ENCODE peak calls at places on chromosomes 5 and 9, in six cellular contexts. W, V, O, U, G and Q are unnamed samples.

GRCh38 chr9:100449420-100449819 is 22.5 kb downstream of the MSANTD3 start:
- DNase-seq in W (no peak), V (no peak), O (no peak), U (no peak), G (no peak), Q (no peak)

GRCh38 chr9:124377551-124377950 is 37.7 kb downstream of the PSMB7 start:
- DNase-seq in W (no peak), V (no peak), O (no peak), U (no peak), G (no peak), Q (no peak)

GRCh38 chr9:1514241-1514640 is 464.1 kb downstream of the DMRT2 start:
- DNase-seq in W (no peak), V (no peak), O (no peak), U (no peak), G (no peak), Q (no peak)

GRCh38 chr9:81536242-81537025 is 152.9 kb downstream of the TLE1 start:
- DNase-seq in W (no peak), V (no peak), O (no peak), U (no peak), G (no peak), Q (no peak)

GRCh38 chr9:92133949-92134604 is 18.9 kb upstream of the SPTLC1 start:
- DNase-seq in W (peak; percentile 82), V (peak; percentile 80), O (peak; percentile 90), U (peak; percentile 74), G (peak; percentile 92), Q (peak; percentile 77)

GRCh38 chr9:117487555-117488175 is 72.8 kb upstream of the ASTN2 start:
- DNase-seq in W (peak; percentile 14), V (peak; percentile 64), O (peak; percentile 82), U (peak; percentile 59), G (peak; percentile 86), Q (peak; percentile 70)

GRCh38 chr9:135126480-135127187 is 39.2 kb downstream of the OLFM1 start:
- DNase-seq in W (no peak), V (no peak), O (no peak), U (peak; percentile 81), G (no peak), Q (no peak)

GRCh38 chr5:79236364-79236969 is 536 bp downstream of the JMY start:
- DNase-seq in W (no peak), V (no peak), O (peak; percentile 73), U (no peak), G (peak; percentile 83), Q (no peak)

GRCh38 chr5:62762503-62762902 is 183.9 kb downstream of the LRRC70 start:
- DNase-seq in W (no peak), V (no peak), O (no peak), U (no peak), G (no peak), Q (no peak)

GRCh38 chr5:74200560-74200959 is 440.0 kb downstream of the ENC1 start:
- DNase-seq in W (no peak), V (no peak), O (no peak), U (no peak), G (no peak), Q (no peak)

GRCh38 chr9:137369111-137369787 is 53.7 kb downstream of the EXD3 start:
- DNase-seq in W (no peak), V (no peak), O (peak; percentile 73), U (no peak), G (peak; percentile 61), Q (no peak)

GRCh38 chr5:116273458-116274242 is 188.8 kb downstream of the COMMD10 start:
- DNase-seq in W (no peak), V (no peak), O (no peak), U (no peak), G (no peak), Q (no peak)

GRCh38 chr5:76657091-76657490 is 33.9 kb upstream of the F2RL2 start:
- DNase-seq in W (no peak), V (no peak), O (no peak), U (no peak), G (no peak), Q (no peak)

GRCh38 chr5:150257424-150257823 is 32.1 kb downstream of the CAMK2A start:
- DNase-seq in W (no peak), V (no peak), O (no peak), U (no peak), G (no peak), Q (no peak)

GRCh38 chr5:150255659-150256415 is 33.7 kb downstream of the CAMK2A start:
- DNase-seq in W (no peak), V (peak; percentile 41), O (no peak), U (no peak), G (no peak), Q (no peak)

GRCh38 chr5:150261231-150261630 is 28.3 kb downstream of the CAMK2A start:
- DNase-seq in W (no peak), V (no peak), O (no peak), U (no peak), G (no peak), Q (no peak)

GRCh38 chr5:150256416-150257064 is 33.0 kb downstream of the CAMK2A start:
- DNase-seq in W (no peak), V (no peak), O (no peak), U (no peak), G (no peak), Q (no peak)

GRCh38 chr5:150258126-150258525 is 31.4 kb downstream of the CAMK2A start:
- DNase-seq in W (no peak), V (no peak), O (no peak), U (no peak), G (no peak), Q (no peak)
- H3K27ac ChIP-seq in W (no peak overlapping the region), V (no peak overlapping the region), O (no peak overlapping the region), U (no peak overlapping the region), G (no peak overlapping the region), Q (no peak overlapping the region)

GRCh38 chr5:14374100-14374499 is 207.5 kb upstream of the OTULINL start:
- DNase-seq in W (no peak), V (no peak), O (no peak), U (no peak), G (no peak), Q (no peak)

GRCh38 chr5:14380712-14381111 is 200.9 kb upstream of the OTULINL start:
- DNase-seq in W (no peak), V (no peak), O (no peak), U (no peak), G (no peak), Q (no peak)

GRCh38 chr5:14373685-14374084 is 207.9 kb upstream of the OTULINL start:
- DNase-seq in W (no peak), V (no peak), O (no peak), U (no peak), G (no peak), Q (no peak)

GRCh38 chr5:14379739-14380497 is 201.7 kb upstream of the OTULINL start:
- DNase-seq in W (no peak), V (no peak), O (no peak), U (no peak), G (no peak), Q (no peak)

DNA sequence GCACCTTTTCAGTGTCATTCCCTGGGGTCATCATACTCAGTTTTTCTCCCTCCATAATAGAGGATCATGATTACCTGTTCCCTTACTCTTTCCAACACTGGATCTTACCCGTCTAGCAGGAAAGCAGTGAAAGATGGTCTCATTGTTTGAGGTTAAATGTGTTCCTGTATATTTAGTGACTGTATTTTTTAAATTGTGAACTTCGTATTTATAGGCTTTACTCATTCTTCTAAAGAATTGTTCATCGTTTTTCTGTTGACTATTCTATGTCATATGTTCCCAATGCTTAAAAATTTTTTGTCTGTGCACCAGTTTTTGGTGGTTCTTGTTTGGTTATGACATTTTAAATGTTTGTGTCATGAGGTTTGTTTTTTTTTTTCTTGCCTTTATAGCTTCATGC is 204.8 kb upstream of the OTULINL start:
- DNase-seq in W (no peak), V (no peak), O (no peak), U (no peak), G (no peak), Q (no peak)
- H3K36me3 ChIP-seq in W (no peaks in the 10 kb centered on the region), V (peaks cover 40% of the 10 kb centered on the region), O (peaks cover 76% of the 10 kb centered on the region), U (peaks cover 5% of the 10 kb centered on the region), G (peaks cover 19% of the 10 kb centered on the region), Q (peaks cover 36% of the 10 kb centered on the region)

GRCh38 chr5:137158691-137159090 is 340.4 kb downstream of the SPOCK1 start:
- DNase-seq in W (no peak), V (no peak), O (no peak), U (no peak), G (no peak), Q (no peak)

GRCh38 chr5:137152616-137153015 is 346.5 kb downstream of the SPOCK1 start:
- DNase-seq in W (no peak), V (no peak), O (no peak), U (no peak), G (no peak), Q (no peak)

GRCh38 chr5:137156175-137156574 is 343.0 kb downstream of the SPOCK1 start:
- DNase-seq in W (no peak), V (no peak), O (no peak), U (no peak), G (no peak), Q (no peak)

DNA sequence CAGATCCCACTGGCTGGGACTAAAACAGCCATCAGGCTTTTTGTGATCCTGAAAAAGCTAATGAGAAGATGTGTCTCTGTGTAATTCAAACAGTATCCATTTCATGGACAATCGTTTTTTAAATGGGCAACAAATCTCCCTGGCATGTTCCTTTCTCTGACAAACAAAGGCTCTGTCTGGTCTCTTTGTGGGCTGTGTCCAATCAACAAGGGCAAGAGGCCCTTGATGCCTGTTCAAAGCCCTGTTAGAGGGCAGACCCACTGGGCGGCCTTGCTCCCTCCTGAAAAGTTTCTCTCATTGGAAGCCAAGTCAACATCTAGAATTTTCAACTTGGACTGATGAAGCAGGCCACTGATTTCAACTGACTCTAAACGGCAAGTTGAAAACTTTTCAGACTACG is 343.5 kb downstream of the SPOCK1 start:
- DNase-seq in W (no peak), V (no peak), O (no peak), U (no peak), G (no peak), Q (no peak)
- H3K4me3 ChIP-seq in W (no peak overlapping the region), V (no peak overlapping the region), O (no peak overlapping the region), U (no peak overlapping the region), G (no peak overlapping the region), Q (no peak overlapping the region)

GRCh38 chr9:122168356-122168755 is 8.6 kb downstream of the MORN5 start:
- DNase-seq in W (no peak), V (peak; percentile 73), O (peak; percentile 11), U (no peak), G (no peak), Q (no peak)

GRCh38 chr9:122176916-122177315 is 17.2 kb downstream of the MORN5 start:
- DNase-seq in W (no peak), V (no peak), O (peak; percentile 24), U (no peak), G (no peak), Q (no peak)

GRCh38 chr9:122173670-122174069 is 14.0 kb downstream of the MORN5 start:
- DNase-seq in W (no peak), V (no peak), O (peak; percentile 16), U (no peak), G (no peak), Q (no peak)

DNA sequence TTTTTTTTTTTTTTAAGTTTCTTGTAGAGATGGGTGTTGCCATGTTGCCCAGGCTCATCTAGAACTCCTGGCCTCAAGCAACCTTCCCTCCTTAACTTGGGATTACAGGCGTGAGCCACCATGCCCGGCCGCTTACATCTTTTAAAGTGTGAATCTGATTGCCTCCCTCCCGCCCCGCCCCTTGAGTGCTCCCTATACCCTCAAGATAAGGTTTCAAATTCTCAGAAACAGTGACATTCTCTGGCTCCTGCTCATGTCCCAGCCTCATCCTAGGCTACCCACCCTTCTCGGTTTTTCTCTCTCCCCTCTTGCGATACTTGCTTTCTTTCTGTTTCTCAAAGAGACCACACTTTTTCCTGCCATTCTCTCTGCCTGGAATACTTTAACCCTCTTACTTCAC is 12.4 kb downstream of the MORN5 start:
- DNase-seq in W (no peak), V (no peak), O (peak; percentile 54), U (no peak), G (no peak), Q (no peak)
- H3K27ac ChIP-seq in W (no peak overlapping the region), V (no peak overlapping the region), O (no peak overlapping the region), U (no peak overlapping the region), G (no peak overlapping the region), Q (no peak overlapping the region)